ENCODE peak calls at places on chromosomes 6 and 20, in seven cellular contexts. D, J, K, F, Y, I and N are unnamed samples.
A peak's percentile ranks its signal among the peaks of the same experiment; 100 is the strongest.

GRCh38 chr6:107633680-107634141 is 143.8 kb downstream of the SOBP start:
- ATAC-seq in D (no peak), J (no peak), K (peak; percentile 73), F (no peak), Y (no peak), I (no peak), N (peak; percentile 8)

GRCh38 chr6:68052234-68052633 is 582.8 kb upstream of the ADGRB3 start:
- ATAC-seq in D (no peak), J (no peak), K (no peak), F (no peak), Y (no peak), I (no peak), N (no peak)

GRCh38 chr6:155495011-155495768 is 39.6 kb upstream of the NOX3 start:
- ATAC-seq in D (peak; percentile 36), J (peak; percentile 93), K (peak; percentile 79), F (no peak), Y (no peak), I (no peak), N (no peak)

GRCh38 chr6:121480099-121480713 is 44.8 kb downstream of the GJA1 start:
- ATAC-seq in D (no peak), J (no peak), K (no peak), F (no peak), Y (no peak), I (no peak), N (no peak)

GRCh38 chr20:46275091-46275490 is 33.2 kb downstream of the CDH22 start:
- ATAC-seq in D (no peak), J (no peak), K (no peak), F (no peak), Y (no peak), I (no peak), N (no peak)

GRCh38 chr6:158512809-158513208 is 47.1 kb upstream of the TMEM181 start:
- ATAC-seq in D (no peak), J (no peak), K (no peak), F (no peak), Y (no peak), I (peak; percentile 31), N (no peak)

GRCh38 chr6:77620290-77620882 is 32.5 kb upstream of the MEI4 start:
- ATAC-seq in D (peak; percentile 62), J (peak; percentile 85), K (no peak), F (no peak), Y (peak; percentile 91), I (no peak), N (no peak)

GRCh38 chr20:60316759-60317158 is 358.5 kb downstream of the CDH26 start:
- ATAC-seq in D (no peak), J (no peak), K (no peak), F (no peak), Y (no peak), I (no peak), N (no peak)

GRCh38 chr6:14722704-14723103 is 523.2 kb upstream of the JARID2 start:
- ATAC-seq in D (no peak), J (no peak), K (no peak), F (peak; percentile 57), Y (no peak), I (no peak), N (peak; percentile 76)